ENCODE peak calls at places on chromosomes 5 and 9, in eight cellular contexts. One of them, this sample, is unnamed. For H3K27me3 and H3K36me3, the result is how much of the 10 kb centered on the place peaks cover.

GRCh38 chr5:27450607-27451006 is 412.2 kb upstream of the CDH9 start:
- DNase-seq in heart right ventricle: no peak
- DNase-seq in aorta: no peak
- DNase-seq in SJSA1: no peak
- DNase-seq in adipocyte: no peak
- DNase-seq in iPS DF 6.9: no peak
- DNase-seq in neuronal stem cell: no peak
- DNase-seq in WERI-Rb-1: no peak
- DNase-seq in this sample: no peak

GRCh38 chr9:114364528-114365041 is 23.2 kb downstream of the AKNA start:
- DNase-seq in heart right ventricle: no peak
- DNase-seq in aorta: no peak
- DNase-seq in SJSA1: no peak
- DNase-seq in adipocyte: no peak
- DNase-seq in iPS DF 6.9: no peak
- DNase-seq in neuronal stem cell: no peak
- DNase-seq in WERI-Rb-1: no peak
- DNase-seq in this sample: no peak

GRCh38 chr5:138900281-138900965 is 25.3 kb upstream of the LRRTM2 start:
- DNase-seq in heart right ventricle: peak
- DNase-seq in aorta: no peak
- DNase-seq in SJSA1: peak
- DNase-seq in adipocyte: peak
- DNase-seq in iPS DF 6.9: no peak
- DNase-seq in neuronal stem cell: no peak
- DNase-seq in WERI-Rb-1: no peak
- DNase-seq in this sample: no peak

GRCh38 chr5:147371290-147371689 is 136.5 kb downstream of the STK32A start:
- DNase-seq in heart right ventricle: no peak
- DNase-seq in aorta: no peak
- DNase-seq in SJSA1: no peak
- DNase-seq in adipocyte: no peak
- DNase-seq in iPS DF 6.9: no peak
- DNase-seq in neuronal stem cell: no peak
- DNase-seq in WERI-Rb-1: no peak
- DNase-seq in this sample: no peak

GRCh38 chr9:109114670-109115069 is 5.1 kb downstream of the TMEM245 start:
- DNase-seq in heart right ventricle: no peak
- DNase-seq in aorta: no peak
- DNase-seq in SJSA1: no peak
- DNase-seq in adipocyte: no peak
- DNase-seq in iPS DF 6.9: no peak
- DNase-seq in neuronal stem cell: no peak
- DNase-seq in WERI-Rb-1: no peak
- DNase-seq in this sample: no peak

GRCh38 chr5:172571413-172571812 is 69.7 kb upstream of the NEURL1B start:
- DNase-seq in heart right ventricle: no peak
- DNase-seq in aorta: no peak
- DNase-seq in SJSA1: no peak
- DNase-seq in adipocyte: no peak
- DNase-seq in iPS DF 6.9: no peak
- DNase-seq in neuronal stem cell: no peak
- DNase-seq in WERI-Rb-1: no peak
- DNase-seq in this sample: no peak

GRCh38 chr5:122259995-122260394 is 52.0 kb upstream of the SNCAIP start:
- DNase-seq in heart right ventricle: no peak
- DNase-seq in aorta: peak
- DNase-seq in SJSA1: peak
- DNase-seq in adipocyte: peak
- DNase-seq in iPS DF 6.9: no peak
- DNase-seq in neuronal stem cell: no peak
- DNase-seq in WERI-Rb-1: no peak
- DNase-seq in this sample: no peak

GRCh38 chr9:124855944-124856773 is 2.9 kb downstream of the WDR38 start:
- DNase-seq in heart right ventricle: no peak
- DNase-seq in aorta: no peak
- DNase-seq in SJSA1: no peak
- DNase-seq in adipocyte: peak
- DNase-seq in iPS DF 6.9: peak
- DNase-seq in neuronal stem cell: no peak
- DNase-seq in WERI-Rb-1: peak
- DNase-seq in this sample: peak

GRCh38 chr9:88953401-88954029 is 37.8 kb upstream of the S1PR3 start:
- DNase-seq in heart right ventricle: no peak
- DNase-seq in aorta: no peak
- DNase-seq in SJSA1: no peak
- DNase-seq in adipocyte: peak
- DNase-seq in iPS DF 6.9: no peak
- DNase-seq in neuronal stem cell: no peak
- DNase-seq in WERI-Rb-1: no peak
- DNase-seq in this sample: no peak

GRCh38 chr9:113492343-113493079 is 29.0 kb downstream of the RGS3 start:
- DNase-seq in heart right ventricle: no peak
- DNase-seq in aorta: no peak
- DNase-seq in SJSA1: no peak
- DNase-seq in adipocyte: no peak
- DNase-seq in iPS DF 6.9: no peak
- DNase-seq in neuronal stem cell: no peak
- DNase-seq in WERI-Rb-1: no peak
- DNase-seq in this sample: no peak

GRCh38 chr9:3865373-3865772 is 339.6 kb upstream of the RFX3 start:
- DNase-seq in heart right ventricle: no peak
- DNase-seq in aorta: no peak
- DNase-seq in SJSA1: no peak
- DNase-seq in adipocyte: peak
- DNase-seq in iPS DF 6.9: no peak
- DNase-seq in neuronal stem cell: no peak
- DNase-seq in WERI-Rb-1: no peak
- DNase-seq in this sample: no peak

GRCh38 chr9:90900130-90900529 is 98.5 kb downstream of the SYK start:
- DNase-seq in heart right ventricle: peak
- DNase-seq in aorta: no peak
- DNase-seq in SJSA1: no peak
- DNase-seq in adipocyte: peak
- DNase-seq in iPS DF 6.9: no peak
- DNase-seq in neuronal stem cell: no peak
- DNase-seq in WERI-Rb-1: no peak
- DNase-seq in this sample: no peak

GRCh38 chr5:38615042-38615441 is 58.6 kb upstream of the LIFR start:
- DNase-seq in heart right ventricle: no peak
- DNase-seq in aorta: no peak
- DNase-seq in SJSA1: no peak
- DNase-seq in adipocyte: no peak
- DNase-seq in iPS DF 6.9: no peak
- DNase-seq in neuronal stem cell: no peak
- DNase-seq in WERI-Rb-1: no peak
- DNase-seq in this sample: no peak

GRCh38 chr9:121398374-121398773 is 28.3 kb upstream of the STOM start:
- DNase-seq in heart right ventricle: no peak
- DNase-seq in aorta: no peak
- DNase-seq in SJSA1: peak
- DNase-seq in adipocyte: peak
- DNase-seq in iPS DF 6.9: no peak
- DNase-seq in neuronal stem cell: no peak
- DNase-seq in WERI-Rb-1: no peak
- DNase-seq in this sample: no peak

GRCh38 chr9:125272697-125273096 is 11.1 kb downstream of the GAPVD1 start:
- DNase-seq in heart right ventricle: no peak
- DNase-seq in aorta: no peak
- DNase-seq in SJSA1: no peak
- DNase-seq in adipocyte: peak
- DNase-seq in iPS DF 6.9: no peak
- DNase-seq in neuronal stem cell: no peak
- DNase-seq in WERI-Rb-1: no peak
- DNase-seq in this sample: no peak

GRCh38 chr5:168085321-168086040 is 206.0 kb upstream of the WWC1 start:
- DNase-seq in heart right ventricle: no peak
- DNase-seq in aorta: no peak
- DNase-seq in SJSA1: peak
- DNase-seq in adipocyte: peak
- DNase-seq in iPS DF 6.9: no peak
- DNase-seq in neuronal stem cell: no peak
- DNase-seq in WERI-Rb-1: no peak
- DNase-seq in this sample: no peak

GRCh38 chr9:83312543-83312942 is 225.7 kb downstream of the FRMD3 start:
- DNase-seq in heart right ventricle: no peak
- DNase-seq in aorta: no peak
- DNase-seq in SJSA1: no peak
- DNase-seq in adipocyte: no peak
- DNase-seq in iPS DF 6.9: no peak
- DNase-seq in neuronal stem cell: no peak
- DNase-seq in WERI-Rb-1: no peak
- DNase-seq in this sample: no peak

GRCh38 chr5:180818942-180819341 is 16.3 kb upstream of the MGAT1 start:
- DNase-seq in heart right ventricle: no peak
- DNase-seq in aorta: no peak
- DNase-seq in SJSA1: peak
- DNase-seq in adipocyte: no peak
- DNase-seq in iPS DF 6.9: no peak
- DNase-seq in neuronal stem cell: no peak
- DNase-seq in WERI-Rb-1: no peak
- DNase-seq in this sample: no peak

GRCh38 chr9:93119953-93120845 is 13.9 kb downstream of the NINJ1 start:
- DNase-seq in heart right ventricle: peak
- DNase-seq in aorta: peak
- DNase-seq in SJSA1: peak
- DNase-seq in adipocyte: peak
- DNase-seq in iPS DF 6.9: no peak
- DNase-seq in neuronal stem cell: no peak
- DNase-seq in WERI-Rb-1: no peak
- DNase-seq in this sample: peak

GRCh38 chr9:135066291-135066690 is 21.2 kb upstream of the OLFM1 start:
- DNase-seq in heart right ventricle: no peak
- DNase-seq in aorta: peak
- DNase-seq in SJSA1: no peak
- DNase-seq in adipocyte: no peak
- DNase-seq in iPS DF 6.9: no peak
- DNase-seq in neuronal stem cell: no peak
- DNase-seq in WERI-Rb-1: no peak
- DNase-seq in this sample: no peak
- H3K27me3 ChIP-seq in heart right ventricle: half or more
- H3K27me3 ChIP-seq in aorta: under half
- H3K27me3 ChIP-seq in SJSA1: under half
- H3K27me3 ChIP-seq in adipocyte: under half
- H3K27me3 ChIP-seq in iPS DF 6.9: under half
- H3K27me3 ChIP-seq in neuronal stem cell: under half
- H3K27me3 ChIP-seq in WERI-Rb-1: under half
- H3K27me3 ChIP-seq in this sample: under half

DNA sequence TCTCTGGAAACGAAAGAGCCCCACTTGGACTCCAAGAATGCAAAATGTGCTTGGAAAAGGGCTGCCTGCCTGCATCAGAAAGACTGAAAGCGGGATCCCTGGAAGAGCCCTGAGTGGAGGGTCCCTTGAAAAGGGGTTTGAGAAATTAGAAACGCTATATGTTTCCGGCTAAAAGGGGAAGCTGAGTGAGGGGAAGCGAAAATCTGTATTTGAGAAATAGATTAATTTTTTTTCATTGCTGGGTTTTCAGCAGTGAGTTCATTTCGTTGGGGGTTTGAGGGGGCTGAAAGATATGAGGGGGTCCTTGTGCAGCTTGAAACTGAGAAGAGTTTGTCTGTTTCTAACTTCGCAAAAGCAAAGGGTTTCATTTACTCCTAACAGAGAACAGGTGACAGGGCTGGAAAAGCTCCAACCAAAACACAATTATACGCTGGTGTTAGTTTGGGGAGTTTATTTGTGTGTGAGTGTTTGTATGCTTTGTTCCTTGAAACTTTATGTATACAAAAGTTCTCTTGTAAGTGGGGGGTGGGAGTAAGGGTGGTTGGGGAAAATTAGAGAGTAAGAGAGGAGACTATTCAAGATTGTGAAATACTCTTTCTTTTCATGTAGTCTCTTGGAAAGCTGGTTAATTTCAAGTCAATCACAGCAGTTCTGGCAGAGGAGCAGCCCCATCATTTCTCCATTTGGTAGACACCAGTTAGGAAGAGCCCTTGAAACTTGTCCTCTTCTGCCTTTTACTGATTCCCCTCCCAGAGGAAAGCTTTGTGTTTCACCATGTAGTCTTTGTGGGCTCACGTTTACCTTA is 767 bp downstream of the TNFAIP8 start:
- DNase-seq in heart right ventricle: no peak
- DNase-seq in aorta: no peak
- DNase-seq in SJSA1: no peak
- DNase-seq in adipocyte: peak
- DNase-seq in iPS DF 6.9: no peak
- DNase-seq in neuronal stem cell: no peak
- DNase-seq in WERI-Rb-1: no peak
- DNase-seq in this sample: no peak
- H3K4me3 ChIP-seq in heart right ventricle: peak
- H3K4me3 ChIP-seq in aorta: peak
- H3K4me3 ChIP-seq in SJSA1: peak
- H3K4me3 ChIP-seq in adipocyte: peak
- H3K4me3 ChIP-seq in iPS DF 6.9: peak
- H3K4me3 ChIP-seq in neuronal stem cell: peak
- H3K4me3 ChIP-seq in WERI-Rb-1: no peak
- H3K4me3 ChIP-seq in this sample: peak

GRCh38 chr5:36535837-36536236 is 70.6 kb upstream of the SLC1A3 start:
- DNase-seq in heart right ventricle: no peak
- DNase-seq in aorta: no peak
- DNase-seq in SJSA1: no peak
- DNase-seq in adipocyte: no peak
- DNase-seq in iPS DF 6.9: no peak
- DNase-seq in neuronal stem cell: no peak
- DNase-seq in WERI-Rb-1: no peak
- DNase-seq in this sample: no peak
- H3K36me3 ChIP-seq in heart right ventricle: under half
- H3K36me3 ChIP-seq in aorta: under half
- H3K36me3 ChIP-seq in SJSA1: under half
- H3K36me3 ChIP-seq in adipocyte: under half
- H3K36me3 ChIP-seq in iPS DF 6.9: under half
- H3K36me3 ChIP-seq in neuronal stem cell: under half
- H3K36me3 ChIP-seq in WERI-Rb-1: under half
- H3K36me3 ChIP-seq in this sample: under half

GRCh38 chr9:136242908-136243525 is 2.6 kb downstream of the QSOX2 start:
- DNase-seq in heart right ventricle: no peak
- DNase-seq in aorta: no peak
- DNase-seq in SJSA1: no peak
- DNase-seq in adipocyte: no peak
- DNase-seq in iPS DF 6.9: no peak
- DNase-seq in neuronal stem cell: no peak
- DNase-seq in WERI-Rb-1: no peak
- DNase-seq in this sample: no peak

GRCh38 chr9:136244116-136244775 is 1.4 kb downstream of the QSOX2 start:
- DNase-seq in heart right ventricle: no peak
- DNase-seq in aorta: no peak
- DNase-seq in SJSA1: no peak
- DNase-seq in adipocyte: no peak
- DNase-seq in iPS DF 6.9: no peak
- DNase-seq in neuronal stem cell: no peak
- DNase-seq in WERI-Rb-1: no peak
- DNase-seq in this sample: no peak

GRCh38 chr9:136242248-136242647 is 3.4 kb downstream of the QSOX2 start:
- DNase-seq in heart right ventricle: no peak
- DNase-seq in aorta: no peak
- DNase-seq in SJSA1: no peak
- DNase-seq in adipocyte: no peak
- DNase-seq in iPS DF 6.9: no peak
- DNase-seq in neuronal stem cell: no peak
- DNase-seq in WERI-Rb-1: no peak
- DNase-seq in this sample: no peak

GRCh38 chr9:136244776-136245193 is 827 bp downstream of the QSOX2 start:
- DNase-seq in heart right ventricle: no peak
- DNase-seq in aorta: no peak
- DNase-seq in SJSA1: no peak
- DNase-seq in adipocyte: no peak
- DNase-seq in iPS DF 6.9: no peak
- DNase-seq in neuronal stem cell: no peak
- DNase-seq in WERI-Rb-1: no peak
- DNase-seq in this sample: no peak

GRCh38 chr9:136243631-136244030 is 2.0 kb downstream of the QSOX2 start:
- DNase-seq in heart right ventricle: no peak
- DNase-seq in aorta: no peak
- DNase-seq in SJSA1: no peak
- DNase-seq in adipocyte: no peak
- DNase-seq in iPS DF 6.9: no peak
- DNase-seq in neuronal stem cell: no peak
- DNase-seq in WERI-Rb-1: no peak
- DNase-seq in this sample: no peak
- H3K27me3 ChIP-seq in heart right ventricle: under half
- H3K27me3 ChIP-seq in aorta: under half
- H3K27me3 ChIP-seq in SJSA1: under half
- H3K27me3 ChIP-seq in adipocyte: under half
- H3K27me3 ChIP-seq in iPS DF 6.9: under half
- H3K27me3 ChIP-seq in neuronal stem cell: under half
- H3K27me3 ChIP-seq in WERI-Rb-1: under half
- H3K27me3 ChIP-seq in this sample: under half

This sample was measured in H7.